ENCODE peak calls at places on chromosomes 3 and 15, in nine cellular contexts. U, P, Q, D, E, N, M, G and A are unnamed samples.

GRCh38 chr3:126391631-126392030 is 3.1 kb upstream of the CFAP100 start:
- DNase-seq in D (no peak), P (no peak), U (peak), E (no peak), M (no peak), G (no peak), N (no peak), Q (no peak), A (no peak)

GRCh38 chr3:196712514-196713413 is 587 bp downstream of the PIGX start:
- DNase-seq in U (peak), M (peak), P (no peak), G (peak), D (peak), N (peak), E (peak), Q (no peak), A (no peak)

GRCh38 chr3:50221413-50222168 is 14.4 kb upstream of the GNAI2 start:
- DNase-seq in U (no peak), M (peak), E (no peak), N (peak), Q (peak), D (no peak), G (no peak), P (peak), A (no peak)

GRCh38 chr15:99335508-99335907 is 84.2 kb downstream of the LRRC28 start:
- DNase-seq in U (no peak), Q (no peak), P (no peak), E (no peak), G (no peak), D (no peak), N (no peak), M (no peak), A (no peak)

GRCh38 chr3:149384911-149385321 is 7.5 kb upstream of the TM4SF1 start:
- DNase-seq in E (no peak), N (peak), U (no peak), M (no peak), G (peak), P (no peak), Q (no peak), D (no peak), A (no peak)

GRCh38 chr3:39109086-39109485 is 1.6 kb downstream of the TTC21A start:
- DNase-seq in E (no peak), N (no peak), G (no peak), Q (no peak), D (no peak), P (no peak), M (no peak), U (no peak), A (no peak)

GRCh38 chr3:160586679-160587078 is 21.3 kb upstream of the KPNA4 start:
- DNase-seq in G (no peak), E (no peak), D (no peak), U (no peak), P (no peak), M (no peak), Q (no peak), N (no peak), A (no peak)

GRCh38 chr3:15342945-15343344 is 10.6 kb upstream of the SH3BP5 start:
- DNase-seq in D (no peak), G (no peak), Q (no peak), E (no peak), M (peak), N (no peak), U (no peak), P (no peak), A (no peak)

GRCh38 chr3:29128004-29128403 is 152.9 kb upstream of the RBMS3 start:
- DNase-seq in E (no peak), P (peak), U (no peak), G (no peak), M (no peak), D (no peak), N (no peak), Q (no peak), A (no peak)

GRCh38 chr15:50163719-50164410 is 18.1 kb upstream of the SLC27A2 start:
- DNase-seq in E (no peak), G (no peak), U (no peak), M (peak), N (no peak), D (no peak), Q (no peak), P (no peak), A (no peak)

GRCh38 chr3:149480326-149481017 is 6.0 kb downstream of the TM4SF4 start:
- DNase-seq in Q (peak), G (peak), N (peak), P (peak), D (no peak), U (peak), M (peak), E (no peak), A (peak)

GRCh38 chr15:71186971-71187960 is 72.0 kb downstream of the THSD4 start:
- DNase-seq in D (no peak), U (no peak), N (no peak), G (no peak), Q (no peak), E (no peak), P (no peak), M (no peak), A (no peak)

GRCh38 chr3:124557433-124558232 is 172.6 kb upstream of the UMPS start:
- DNase-seq in U (no peak), P (no peak), E (no peak), Q (no peak), D (no peak), N (peak), M (no peak), G (no peak), A (no peak)

GRCh38 chr3:134630506-134630905 is 20.3 kb downstream of the KY start:
- DNase-seq in P (no peak), E (no peak), G (no peak), Q (no peak), U (no peak), N (peak), M (peak), D (no peak), A (no peak)

GRCh38 chr3:136330900-136331299 is 80.8 kb downstream of the PCCB start:
- DNase-seq in P (no peak), N (no peak), Q (no peak), M (no peak), D (no peak), E (no peak), U (no peak), G (no peak), A (no peak)

GRCh38 chr15:64536244-64536836 is 76.0 kb downstream of the ZNF609 start:
- DNase-seq in Q (no peak), M (peak), N (no peak), P (no peak), G (peak), E (no peak), U (no peak), D (no peak), A (peak)

GRCh38 chr15:57582080-57582479 is 9.6 kb upstream of the MYZAP start:
- DNase-seq in E (no peak), N (no peak), P (no peak), U (no peak), G (no peak), D (no peak), M (no peak), Q (no peak), A (no peak)

GRCh38 chr3:47794585-47794984 is 8.4 kb upstream of the DHX30 start:
- DNase-seq in U (no peak), E (no peak), M (peak), P (no peak), Q (no peak), D (no peak), N (no peak), G (no peak), A (no peak)

GRCh38 chr15:29435811-29436210 is 166.2 kb upstream of the NSMCE3 start:
- DNase-seq in Q (no peak), N (no peak), E (no peak), M (no peak), P (no peak), D (no peak), U (no peak), G (no peak), A (no peak)

GRCh38 chr3:67383379-67383778 is 271.0 kb downstream of the SUCLG2 start:
- DNase-seq in Q (no peak), D (no peak), P (no peak), U (no peak), G (no peak), N (peak), E (no peak), M (no peak), A (no peak)

GRCh38 chr3:12990306-12990705 is 82.9 kb downstream of the IQSEC1 start:
- DNase-seq in E (no peak), G (no peak), U (no peak), P (no peak), Q (no peak), D (no peak), N (peak), M (no peak), A (no peak)